ENCODE peak calls at places on chromosomes 13 and 19, in ten cellular contexts. F is RPMI8226; B is 8988T; V is ACHN; J is epithelial cell of esophagus; U is cardiac fibroblast; K is T-helper 9 cell; R is stromal cell of bone marrow; N is activated naive CD4-positive, alpha-beta T cell treated with anti-CD3 and anti-CD28 coated beads, Interleukin-2, amount 10 ng/mL, durations not matched to agents 7 days and 5 days; T is hypothalamus. S is an unnamed sample.

GRCh38 chr19:3231288-3231687 is 6.8 kb downstream of the CELF5 start:
- DNase-seq in F (no peak), B (no peak), V (no peak), J (no peak), U (no peak), K (no peak), R (no peak), N (no peak), T (no peak), S (no peak)

GRCh38 chr13:44140146-44140545 is 233.5 kb upstream of the SERP2 start:
- DNase-seq in F (no peak), B (no peak), V (no peak), J (no peak), U (no peak), K (no peak), R (no peak), N (no peak), T (no peak), S (no peak)

GRCh38 chr13:49615844-49616687 is 12.2 kb upstream of the ARL11 start:
- DNase-seq in F (no peak), B (no peak), V (no peak), J (no peak), U (no peak), K (no peak), R (no peak), N (no peak), T (no peak), S (no peak)

GRCh38 chr19:4622695-4623421 is 16.5 kb upstream of the TNFAIP8L1 start:
- DNase-seq in F (no peak), B (no peak), V (no peak), J (no peak), U (no peak), K (no peak), R (no peak), N (no peak), T (no peak), S (no peak)

GRCh38 chr13:41622545-41623429 is 165.4 kb downstream of the RGCC start:
- DNase-seq in F (no peak), B (no peak), V (no peak), J (no peak), U (peak), K (no peak), R (peak), N (no peak), T (no peak), S (no peak)

GRCh38 chr13:109274188-109274821 is 512.1 kb downstream of the IRS2 start:
- DNase-seq in F (no peak), B (no peak), V (peak), J (peak), U (peak), K (no peak), R (no peak), N (no peak), T (no peak), S (peak)

GRCh38 chr19:41588497-41589209 is 12.7 kb downstream of the CEACAM21 start:
- DNase-seq in F (peak), B (no peak), V (peak), J (peak), U (peak), K (no peak), R (peak), N (peak), T (no peak), S (peak)

GRCh38 chr13:25762795-25763377 is 288.9 kb downstream of the SHISA2 start:
- DNase-seq in F (no peak), B (no peak), V (no peak), J (no peak), U (no peak), K (no peak), R (no peak), N (no peak), T (no peak), S (no peak)

GRCh38 chr13:64158910-64159309 is 2743.3 kb upstream of the PCDH20 start:
- DNase-seq in F (no peak), B (no peak), V (no peak), J (peak), U (peak), K (no peak), R (peak), N (no peak), T (no peak), S (no peak)

GRCh38 chr19:17289489-17289888 is 7.8 kb downstream of the ANKLE1 start:
- DNase-seq in F (peak), B (peak), V (no peak), J (peak), U (peak), K (no peak), R (peak), N (peak), T (no peak), S (peak)

GRCh38 chr19:34411216-34411615 is 7.0 kb downstream of the PDCD2L start:
- DNase-seq in F (no peak), B (no peak), V (no peak), J (no peak), U (no peak), K (no peak), R (no peak), N (no peak), T (no peak), S (no peak)

GRCh38 chr13:24183741-24184182 is 23.2 kb downstream of the SPATA13 start:
- DNase-seq in F (no peak), B (no peak), V (peak), J (no peak), U (no peak), K (no peak), R (no peak), N (no peak), T (no peak), S (no peak)

GRCh38 chr13:36885901-36886300 is 34.1 kb downstream of the SMAD9 start:
- DNase-seq in F (no peak), B (no peak), V (no peak), J (no peak), U (no peak), K (no peak), R (no peak), N (no peak), T (no peak), S (no peak)

GRCh38 chr13:39317284-39317683 is 279.0 kb downstream of the NHLRC3 start:
- DNase-seq in F (no peak), B (no peak), V (no peak), J (peak), U (peak), K (no peak), R (peak), N (no peak), T (no peak), S (peak)

GRCh38 chr13:21231426-21231945 is 55.0 kb downstream of the MRPL57 start:
- DNase-seq in F (no peak), B (no peak), V (no peak), J (no peak), U (no peak), K (no peak), R (no peak), N (no peak), T (no peak), S (no peak)

GRCh38 chr13:113971471-113972231 is 2.2 kb downstream of the C13orf46 start:
- DNase-seq in F (no peak), B (no peak), V (no peak), J (no peak), U (no peak), K (no peak), R (no peak), N (no peak), T (no peak), S (no peak)

GRCh38 chr13:65783383-65783782 is 1446.8 kb downstream of the PCDH9 start:
- DNase-seq in F (no peak), B (no peak), V (no peak), J (no peak), U (no peak), K (no peak), R (no peak), N (no peak), T (no peak), S (no peak)

GRCh38 chr13:98171806-98172569 is 5.1 kb downstream of the RNF113B start:
- DNase-seq in F (no peak), B (no peak), V (peak), J (no peak), U (peak), K (no peak), R (no peak), N (no peak), T (no peak), S (no peak)

GRCh38 chr13:66468656-66469055 is 761.5 kb downstream of the PCDH9 start:
- DNase-seq in F (no peak), B (no peak), V (no peak), J (peak), U (no peak), K (no peak), R (no peak), N (no peak), T (no peak), S (no peak)

GRCh38 chr13:112819111-112819510 is 129.3 kb downstream of the ATP11A start:
- DNase-seq in F (no peak), B (no peak), V (no peak), J (no peak), U (no peak), K (no peak), R (no peak), N (no peak), T (no peak), S (no peak)

GRCh38 chr13:110062077-110062776 is 244.7 kb downstream of the COL4A1 start:
- DNase-seq in F (no peak), B (peak), V (peak), J (peak), U (no peak), K (no peak), R (no peak), N (no peak), T (no peak), S (peak)

GRCh38 chr13:109910131-109910530 is 123.7 kb upstream of the IRS2 start:
- DNase-seq in F (no peak), B (no peak), V (no peak), J (no peak), U (peak), K (no peak), R (no peak), N (no peak), T (no peak), S (no peak)

GRCh38 chr19:55441319-55441691 is 1.8 kb downstream of the SHISA7 start:
- DNase-seq in F (peak), B (no peak), V (no peak), J (no peak), U (no peak), K (no peak), R (no peak), N (no peak), T (no peak), S (no peak)

GRCh38 chr19:35725216-35725861 is 7.5 kb downstream of the KMT2B start:
- DNase-seq in F (no peak), B (no peak), V (no peak), J (no peak), U (no peak), K (no peak), R (no peak), N (no peak), T (no peak), S (no peak)

GRCh38 chr19:11538232-11539036 is at the start of gene CNN1:
- DNase-seq in F (no peak), B (no peak), V (no peak), J (no peak), U (peak), K (no peak), R (peak), N (no peak), T (no peak), S (no peak)

GRCh38 chr13:24202215-24202614 is 41.7 kb downstream of the SPATA13 start:
- DNase-seq in F (no peak), B (no peak), V (no peak), J (no peak), U (no peak), K (no peak), R (no peak), N (no peak), T (no peak), S (no peak)

GRCh38 chr19:16588089-16588823 is 16.0 kb upstream of the SLC35E1 start:
- DNase-seq in F (peak), B (no peak), V (no peak), J (peak), U (peak), K (peak), R (no peak), N (peak), T (no peak), S (no peak)

GRCh38 chr19:43152217-43152616 is 34.1 kb downstream of the PSG5 start:
- DNase-seq in F (no peak), B (no peak), V (no peak), J (peak), U (no peak), K (no peak), R (no peak), N (no peak), T (no peak), S (peak)

GRCh38 chr19:49843265-49843664 is 7.7 kb upstream of the PTOV1 start:
- DNase-seq in F (no peak), B (no peak), V (no peak), J (no peak), U (no peak), K (no peak), R (no peak), N (no peak), T (no peak), S (no peak)

GRCh38 chr13:97976551-97977375 is 23.3 kb downstream of the IPO5 start:
- DNase-seq in F (peak), B (peak), V (no peak), J (peak), U (no peak), K (peak), R (no peak), N (no peak), T (no peak), S (no peak)

GRCh38 chr13:80508031-80508430 is 167.1 kb upstream of the SPRY2 start:
- DNase-seq in F (no peak), B (no peak), V (no peak), J (peak), U (peak), K (no peak), R (no peak), N (no peak), T (no peak), S (peak)

GRCh38 chr13:48624858-48625257 is 28.9 kb upstream of the CYSLTR2 start:
- DNase-seq in F (no peak), B (no peak), V (no peak), J (no peak), U (peak), K (no peak), R (no peak), N (no peak), T (no peak), S (no peak)

GRCh38 chr13:80214521-80214941 is 126.4 kb downstream of the SPRY2 start:
- DNase-seq in F (no peak), B (no peak), V (no peak), J (no peak), U (no peak), K (no peak), R (no peak), N (no peak), T (no peak), S (no peak)

GRCh38 chr13:49693191-49693733 is 2.0 kb upstream of the EBPL start:
- DNase-seq in F (no peak), B (no peak), V (no peak), J (no peak), U (peak), K (no peak), R (no peak), N (no peak), T (no peak), S (peak)

GRCh38 chr13:29861694-29862110 is 11.3 kb upstream of the UBL3 start:
- DNase-seq in F (no peak), B (no peak), V (no peak), J (peak), U (no peak), K (no peak), R (peak), N (no peak), T (no peak), S (peak)

GRCh38 chr13:20672772-20673171 is 30.7 kb upstream of the IL17D start:
- DNase-seq in F (no peak), B (no peak), V (no peak), J (peak), U (peak), K (no peak), R (peak), N (no peak), T (no peak), S (peak)

GRCh38 chr13:47170971-47171370 is 274.1 kb upstream of the HTR2A start:
- DNase-seq in F (no peak), B (no peak), V (no peak), J (no peak), U (no peak), K (no peak), R (no peak), N (no peak), T (no peak), S (no peak)